ENCODE peak calls at places on chromosomes 4 and X, in nine cellular contexts. P is SK-N-SH, B is endodermal cell, C is endothelial cell of umbilical vein, A is PC-3, F is fibroblast of lung, X is HepG2, T is astrocyte, J is neural progenitor cell. U is an unnamed sample.

GRCh38 chr4:6908397-6909112 is 1.1 kb upstream of the TBC1D14 start:
- DNase-seq in P (peak; percentile 58), B (no peak), C (peak; percentile 38), A (no peak), F (no peak), X (no peak), T (peak; percentile 49), J (no peak), U (no peak)

GRCh38 chr4:43089730-43090129 is 197.2 kb downstream of the GRXCR1 start:
- DNase-seq in P (no peak), B (no peak), C (no peak), A (peak; percentile 89), F (peak; percentile 0), X (no peak), T (peak; percentile 79), J (no peak), U (no peak)

GRCh38 chrX:70255452-70255851 is 4.6 kb downstream of the P2RY4 start:
- DNase-seq in P (no peak), B (no peak), C (no peak), A (no peak), F (peak; percentile 2), X (no peak), T (no peak), J (no peak), U (no peak)

GRCh38 chr4:80180743-80181142 is 16.6 kb upstream of the PRDM8 start:
- DNase-seq in P (no peak), B (no peak), C (peak; percentile 5), A (peak; percentile 45), F (no peak), X (no peak), T (no peak), J (no peak), U (no peak)

GRCh38 chr4:150394046-150394445 is 187.9 kb upstream of the MAB21L2 start:
- DNase-seq in P (no peak), B (no peak), C (no peak), A (no peak), F (no peak), X (no peak), T (no peak), J (no peak), U (no peak)

GRCh38 chr4:38280323-38280706 is 320.1 kb downstream of the PTTG2 start:
- DNase-seq in P (no peak), B (no peak), C (no peak), A (no peak), F (no peak), X (no peak), T (no peak), J (no peak), U (no peak)

GRCh38 chr4:10442976-10443375 is 14.2 kb downstream of the ZNF518B start:
- DNase-seq in P (no peak), B (no peak), C (no peak), A (peak; percentile 8), F (no peak), X (no peak), T (no peak), J (no peak), U (no peak)

GRCh38 chrX:129600981-129601424 is 53.8 kb downstream of the APLN start:
- DNase-seq in P (peak; percentile 51), B (peak; percentile 68), C (peak; percentile 21), A (peak; percentile 51), F (peak; percentile 15), X (peak; percentile 4), T (no peak), J (peak; percentile 35), U (peak; percentile 49)

GRCh38 chr4:111943796-111944203 is 201.5 kb upstream of the FAM241A start:
- DNase-seq in P (peak; percentile 5), B (peak; percentile 86), C (peak; percentile 30), A (peak; percentile 47), F (peak; percentile 40), X (peak; percentile 28), T (no peak), J (peak; percentile 77), U (no peak)

GRCh38 chr4:55879224-55879623 is 25.8 kb downstream of the EXOC1 start:
- DNase-seq in P (no peak), B (no peak), C (no peak), A (no peak), F (no peak), X (no peak), T (no peak), J (no peak), U (no peak)
- H3K36me3 ChIP-seq in P (peaks cover 76% of the 10 kb centered on the region), B (peaks cover 55% of the 10 kb centered on the region), C (peaks cover 7% of the 10 kb centered on the region), A (peaks cover 37% of the 10 kb centered on the region), F (peaks cover 5% of the 10 kb centered on the region), X (peaks cover 1% of the 10 kb centered on the region), T (peaks cover 18% of the 10 kb centered on the region), J (peaks cover 7% of the 10 kb centered on the region), U (peaks cover 62% of the 10 kb centered on the region)

GRCh38 chr4:164683040-164683439 is 70.9 kb upstream of the SMIM31 start:
- DNase-seq in P (no peak), B (no peak), C (no peak), A (no peak), F (no peak), X (no peak), T (no peak), J (no peak), U (no peak)
- TF ChIP-seq CTCF in P (no peak), B (no peak), C (no peak), A (no peak), F (no peak), X (no peak), T (no peak), J (no peak), U (no peak)

GRCh38 chrX:66150188-66150587 is 13.9 kb upstream of the HEPH start:
- DNase-seq in P (no peak), B (no peak), C (no peak), A (no peak), F (no peak), X (no peak), T (peak; percentile 2), J (no peak), U (no peak)

GRCh38 chrX:66142351-66142750 is 21.7 kb upstream of the HEPH start:
- DNase-seq in P (no peak), B (no peak), C (no peak), A (no peak), F (no peak), X (no peak), T (no peak), J (no peak), U (peak; percentile 58)

GRCh38 chrX:66149519-66149918 is 14.5 kb upstream of the HEPH start:
- DNase-seq in P (no peak), B (no peak), C (no peak), A (no peak), F (no peak), X (no peak), T (no peak), J (no peak), U (no peak)

GRCh38 chrX:66144258-66144657 is 19.8 kb upstream of the HEPH start:
- DNase-seq in P (no peak), B (no peak), C (no peak), A (no peak), F (no peak), X (no peak), T (no peak), J (no peak), U (no peak)
- H3K9ac ChIP-seq in P (no peak overlapping the region), B (no peak overlapping the region), C (no peak overlapping the region), A (no peak overlapping the region), F (no peak overlapping the region), X (no peak overlapping the region), T (no peak overlapping the region), J (no peak overlapping the region), U (no peak overlapping the region)

GRCh38 chr4:1340181-1340747 is 6.7 kb upstream of the UVSSA start:
- DNase-seq in P (no peak), B (no peak), C (no peak), A (no peak), F (no peak), X (no peak), T (no peak), J (no peak), U (no peak)

GRCh38 chr4:1339489-1339888 is 7.5 kb upstream of the UVSSA start:
- DNase-seq in P (no peak), B (no peak), C (no peak), A (no peak), F (no peak), X (no peak), T (no peak), J (no peak), U (no peak)

GRCh38 chr4:1337376-1337831 is 9.6 kb upstream of the UVSSA start:
- DNase-seq in P (no peak), B (no peak), C (no peak), A (peak; percentile 52), F (no peak), X (peak; percentile 29), T (no peak), J (no peak), U (no peak)

GRCh38 chr4:1337951-1338751 is 8.9 kb upstream of the UVSSA start:
- DNase-seq in P (no peak), B (no peak), C (no peak), A (no peak), F (no peak), X (no peak), T (no peak), J (no peak), U (no peak)

DNA sequence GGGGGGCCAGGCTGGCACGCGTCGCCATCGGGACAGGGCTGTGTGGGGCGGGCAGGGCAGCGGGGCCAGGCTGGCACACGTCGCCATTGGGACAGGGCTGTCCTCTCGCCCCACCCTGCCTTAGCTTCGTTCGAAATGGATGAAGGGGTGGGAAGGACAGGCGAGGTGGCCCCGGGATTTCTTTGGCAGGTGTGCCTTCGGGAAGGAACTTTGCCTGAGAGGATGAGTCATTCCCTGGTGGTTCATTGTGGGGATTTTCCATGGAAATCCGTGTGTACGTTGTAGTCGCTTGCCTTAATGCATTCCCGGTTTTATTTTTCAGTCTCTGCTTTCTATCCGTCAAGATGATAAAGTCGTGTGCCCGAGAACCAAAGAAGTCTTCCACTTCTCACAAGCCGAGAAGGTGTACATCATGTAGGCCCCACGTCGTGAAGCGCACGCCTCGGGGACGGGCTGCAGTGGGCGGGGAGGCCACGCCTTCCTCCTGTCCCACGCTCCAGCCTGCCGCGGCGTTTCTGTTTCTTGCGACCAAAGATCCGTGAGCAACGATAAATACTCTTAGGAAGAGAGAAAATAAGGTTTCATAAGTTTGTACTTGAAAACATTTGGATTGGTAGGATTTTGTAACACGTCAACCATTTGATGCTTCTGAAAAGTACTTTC is 8.1 kb upstream of the UVSSA start:
- DNase-seq in P (no peak), B (no peak), C (no peak), A (peak; percentile 51), F (no peak), X (no peak), T (no peak), J (no peak), U (no peak)
- H3K36me3 ChIP-seq in P (peaks cover 28% of the 10 kb centered on the region), B (peaks cover 55% of the 10 kb centered on the region), C (peaks cover 7% of the 10 kb centered on the region), A (peaks cover 28% of the 10 kb centered on the region), F (peaks cover 41% of the 10 kb centered on the region), X (peaks cover 22% of the 10 kb centered on the region), T (peaks cover 41% of the 10 kb centered on the region), J (no peaks in the 10 kb centered on the region), U (peaks cover 71% of the 10 kb centered on the region)

GRCh38 chr4:120765271-120765985 is 157.1 kb downstream of the PRDM5 start:
- DNase-seq in P (no peak), B (no peak), C (no peak), A (no peak), F (no peak), X (no peak), T (no peak), J (no peak), U (no peak)
- TF ChIP-seq CTCF in P (no peak), B (no peak), C (no peak), A (no peak), F (no peak), X (no peak), T (no peak), J (no peak), U (no peak)